ENCODE peak calls at places on chromosomes 1 and 21, in nine cellular contexts. D, O, L, G, V, X, Q, T and I are unnamed samples.

GRCh38 chr1:184705271-184705670 is 49.4 kb downstream of the EDEM3 start:
- ATAC-seq in D (no peak), O (no peak), L (no peak), G (no peak), V (no peak), X (no peak), Q (no peak), T (no peak), I (no peak)

GRCh38 chr1:224512600-224513151 is 78.1 kb upstream of the WDR26 start:
- ATAC-seq in D (no peak), O (no peak), L (no peak), G (no peak), V (no peak), X (no peak), Q (no peak), T (no peak), I (no peak)

GRCh38 chr1:228968841-228969606 is 233.7 kb downstream of the RHOU start:
- ATAC-seq in D (no peak), O (no peak), L (no peak), G (peak), V (no peak), X (no peak), Q (no peak), T (no peak), I (no peak)

GRCh38 chr1:78840447-78841251 is 165.9 kb downstream of the ADGRL4 start:
- ATAC-seq in D (no peak), O (no peak), L (no peak), G (peak), V (no peak), X (peak), Q (no peak), T (no peak), I (no peak)

GRCh38 chr1:9503001-9503675 is 36.1 kb upstream of the SLC25A33 start:
- ATAC-seq in D (no peak), O (no peak), L (no peak), G (no peak), V (no peak), X (no peak), Q (no peak), T (no peak), I (no peak)

GRCh38 chr21:26758083-26758861 is 86.9 kb downstream of the ADAMTS1 start:
- ATAC-seq in D (no peak), O (no peak), L (no peak), G (no peak), V (no peak), X (no peak), Q (no peak), T (no peak), I (no peak)

GRCh38 chr1:150322310-150322709 is 977 bp downstream of the PRPF3 start:
- ATAC-seq in D (peak), O (peak), L (peak), G (peak), V (no peak), X (no peak), Q (no peak), T (no peak), I (peak)

GRCh38 chr1:156303241-156303640 is 4.1 kb upstream of the VHLL start:
- ATAC-seq in D (no peak), O (no peak), L (no peak), G (no peak), V (no peak), X (no peak), Q (no peak), T (no peak), I (no peak)

GRCh38 chr1:172498858-172499257 is 34.1 kb upstream of the SUCO start:
- ATAC-seq in D (no peak), O (peak), L (no peak), G (peak), V (no peak), X (no peak), Q (no peak), T (no peak), I (peak)

GRCh38 chr21:32253215-32253641 is 25.6 kb downstream of the MIS18A start:
- ATAC-seq in D (no peak), O (no peak), L (no peak), G (peak), V (no peak), X (no peak), Q (no peak), T (no peak), I (no peak)

GRCh38 chr1:166933137-166933536 is 42.2 kb downstream of the ILDR2 start:
- ATAC-seq in D (no peak), O (no peak), L (no peak), G (no peak), V (no peak), X (no peak), Q (no peak), T (no peak), I (no peak)

GRCh38 chr1:226761322-226761721 is 22.2 kb upstream of the ITPKB start:
- ATAC-seq in D (peak), O (no peak), L (no peak), G (no peak), V (no peak), X (peak), Q (no peak), T (no peak), I (peak)

GRCh38 chr1:205054013-205054412 is 11.0 kb downstream of the CNTN2 start:
- ATAC-seq in D (no peak), O (no peak), L (no peak), G (no peak), V (no peak), X (no peak), Q (no peak), T (no peak), I (no peak)

GRCh38 chr1:64499966-64500365 is 30.0 kb downstream of the CACHD1 start:
- ATAC-seq in D (no peak), O (peak), L (peak), G (no peak), V (peak), X (peak), Q (peak), T (no peak), I (peak)

GRCh38 chr1:54227836-54228435 is 28.0 kb downstream of the MRPL37 start:
- ATAC-seq in D (no peak), O (no peak), L (no peak), G (no peak), V (no peak), X (no peak), Q (no peak), T (no peak), I (no peak)

GRCh38 chr1:97739596-97740103 is 181.2 kb downstream of the DPYD start:
- ATAC-seq in D (no peak), O (no peak), L (no peak), G (no peak), V (no peak), X (no peak), Q (no peak), T (no peak), I (no peak)

GRCh38 chr1:41607810-41608209 is 123.3 kb upstream of the EDN2 start:
- ATAC-seq in D (no peak), O (no peak), L (no peak), G (peak), V (no peak), X (no peak), Q (no peak), T (no peak), I (no peak)

GRCh38 chr1:185853739-185854138 is 119.5 kb downstream of the HMCN1 start:
- ATAC-seq in D (no peak), O (no peak), L (no peak), G (no peak), V (no peak), X (peak), Q (no peak), T (no peak), I (no peak)

GRCh38 chr1:40796939-40797667 is 13.5 kb downstream of the KCNQ4 start:
- ATAC-seq in D (no peak), O (no peak), L (no peak), G (no peak), V (no peak), X (peak), Q (no peak), T (no peak), I (no peak)

GRCh38 chr1:193674292-193674944 is 488.0 kb upstream of the B3GALT2 start:
- ATAC-seq in D (peak), O (no peak), L (peak), G (no peak), V (no peak), X (no peak), Q (no peak), T (peak), I (no peak)

GRCh38 chr1:50195205-50195604 is 86.5 kb downstream of the ELAVL4 start:
- ATAC-seq in D (no peak), O (no peak), L (no peak), G (no peak), V (no peak), X (no peak), Q (no peak), T (no peak), I (no peak)

GRCh38 chr1:156160744-156161181 is 7.4 kb downstream of the SEMA4A start:
- ATAC-seq in D (peak), O (peak), L (peak), G (peak), V (peak), X (no peak), Q (peak), T (peak), I (peak)

GRCh38 chr1:59062743-59063142 is 234.2 kb upstream of the FGGY start:
- ATAC-seq in D (peak), O (no peak), L (no peak), G (peak), V (no peak), X (peak), Q (no peak), T (peak), I (peak)

GRCh38 chr1:198079432-198079951 is 77.3 kb upstream of the NEK7 start:
- ATAC-seq in D (no peak), O (no peak), L (no peak), G (no peak), V (no peak), X (no peak), Q (no peak), T (peak), I (no peak)

GRCh38 chr1:31382379-31382989 is 9.6 kb upstream of the FABP3 start:
- ATAC-seq in D (no peak), O (no peak), L (no peak), G (no peak), V (no peak), X (no peak), Q (no peak), T (no peak), I (no peak)

GRCh38 chr21:25963186-25963585 is 207.4 kb downstream of the APP start:
- ATAC-seq in D (no peak), O (no peak), L (no peak), G (peak), V (no peak), X (peak), Q (no peak), T (peak), I (peak)

GRCh38 chr1:109887271-109887670 is 23.4 kb upstream of the CSF1 start:
- ATAC-seq in D (no peak), O (no peak), L (no peak), G (no peak), V (no peak), X (no peak), Q (no peak), T (no peak), I (no peak)

GRCh38 chr1:112524251-112524650 is 15.5 kb downstream of the WNT2B start:
- ATAC-seq in D (no peak), O (no peak), L (no peak), G (no peak), V (no peak), X (no peak), Q (no peak), T (no peak), I (no peak)

GRCh38 chr1:232728507-232729263 is 76.5 kb upstream of the MAP10 start:
- ATAC-seq in D (no peak), O (no peak), L (no peak), G (no peak), V (no peak), X (no peak), Q (no peak), T (no peak), I (no peak)

GRCh38 chr1:33161061-33161681 is 20.7 kb downstream of the TRIM62 start:
- ATAC-seq in D (no peak), O (no peak), L (no peak), G (peak), V (no peak), X (no peak), Q (no peak), T (no peak), I (no peak)

GRCh38 chr1:1550591-1551432 is 10.4 kb upstream of the TMEM240 start:
- ATAC-seq in D (no peak), O (peak), L (peak), G (no peak), V (no peak), X (peak), Q (peak), T (peak), I (peak)

GRCh38 chr1:65429806-65430205 is 9.3 kb downstream of the LEPR start:
- ATAC-seq in D (no peak), O (no peak), L (no peak), G (peak), V (no peak), X (peak), Q (no peak), T (no peak), I (peak)

GRCh38 chr1:53663525-53664300 is 75.3 kb downstream of the GLIS1 start:
- ATAC-seq in D (no peak), O (no peak), L (no peak), G (no peak), V (no peak), X (no peak), Q (no peak), T (no peak), I (no peak)

GRCh38 chr1:8780405-8780804 is 37.0 kb downstream of the RERE start:
- ATAC-seq in D (no peak), O (no peak), L (no peak), G (no peak), V (no peak), X (no peak), Q (peak), T (no peak), I (no peak)

GRCh38 chr1:180415985-180416633 is 86.3 kb downstream of the ACBD6 start:
- ATAC-seq in D (no peak), O (peak), L (no peak), G (peak), V (no peak), X (peak), Q (no peak), T (peak), I (no peak)

GRCh38 chr21:32377506-32377905 is 15.3 kb downstream of the URB1 start:
- ATAC-seq in D (no peak), O (no peak), L (no peak), G (no peak), V (no peak), X (no peak), Q (no peak), T (no peak), I (no peak)

GRCh38 chr1:98981917-98982513 is 22.6 kb downstream of the PLPPR5 start:
- ATAC-seq in D (peak), O (no peak), L (no peak), G (no peak), V (no peak), X (peak), Q (no peak), T (no peak), I (no peak)

GRCh38 chr1:225554216-225554812 is 98.6 kb downstream of the ENAH start:
- ATAC-seq in D (no peak), O (peak), L (peak), G (peak), V (no peak), X (no peak), Q (no peak), T (no peak), I (no peak)

GRCh38 chr1:203686091-203686632 is 59.5 kb downstream of the ATP2B4 start:
- ATAC-seq in D (no peak), O (no peak), L (no peak), G (no peak), V (no peak), X (no peak), Q (no peak), T (peak), I (no peak)